ENCODE peak calls at places on chromosomes 12 and 14, in four cellular contexts. W is K562, L is NB4, N is GM12878. M is an unnamed sample.

GRCh38 chr14:105292810-105293711 is 7.7 kb downstream of the BRF1 start:
- DNase-seq in W (no peak), L (peak), N (no peak), M (no peak)

GRCh38 chr14:55884819-55885218 is 233.4 kb upstream of the PELI2 start:
- DNase-seq in W (no peak), L (no peak), N (no peak), M (no peak)

GRCh38 chr14:79080040-79080439 is 909.9 kb downstream of the NRXN3 start:
- DNase-seq in W (no peak), L (no peak), N (no peak), M (no peak)

GRCh38 chr14:65850429-65851145 is 438.1 kb downstream of the FUT8 start:
- DNase-seq in W (no peak), L (no peak), N (no peak), M (no peak)

GRCh38 chr12:55666508-55666907 is 29.8 kb downstream of the OR10P1 start:
- DNase-seq in W (no peak), L (no peak), N (no peak), M (no peak)

GRCh38 chr12:116880817-116881324 is 370 bp downstream of the HRK start:
- DNase-seq in W (peak), L (peak), N (no peak), M (peak)

GRCh38 chr12:124459852-124460645 is 107.4 kb downstream of the NCOR2 start:
- DNase-seq in W (no peak), L (no peak), N (no peak), M (no peak)

GRCh38 chr14:69471916-69472315 is 12.6 kb upstream of the PLEKHD1 start:
- DNase-seq in W (no peak), L (no peak), N (no peak), M (no peak)

GRCh38 chr12:116454950-116455447 is 104.2 kb upstream of the MAP1LC3B2 start:
- DNase-seq in W (no peak), L (no peak), N (no peak), M (no peak)

GRCh38 chr12:2268478-2269286 is 215.9 kb downstream of the CACNA1C start:
- DNase-seq in W (no peak), L (no peak), N (no peak), M (no peak)

GRCh38 chr12:67698711-67699603 is 50.4 kb downstream of the DYRK2 start:
- DNase-seq in W (no peak), L (peak), N (peak), M (no peak)

GRCh38 chr14:91732859-91733477 is 1.1 kb upstream of the CATSPERB start:
- DNase-seq in W (no peak), L (no peak), N (no peak), M (no peak)

GRCh38 chr12:120085920-120086319 is 30.6 kb downstream of the RAB35 start:
- DNase-seq in W (no peak), L (no peak), N (no peak), M (no peak)

GRCh38 chr12:99192489-99192888 is 455.1 kb upstream of the GARIN6 start:
- DNase-seq in W (no peak), L (no peak), N (no peak), M (no peak)

GRCh38 chr14:50020184-50020583 is 96.2 kb downstream of the VCPKMT start:
- DNase-seq in W (no peak), L (no peak), N (no peak), M (no peak)

GRCh38 chr12:30792648-30793499 is 38.1 kb upstream of the CAPRIN2 start:
- DNase-seq in W (no peak), L (no peak), N (no peak), M (peak)

GRCh38 chr12:94379479-94380113 is 80.1 kb downstream of the CEP83 start:
- DNase-seq in W (no peak), L (no peak), N (no peak), M (peak)

GRCh38 chr12:71652656-71653055 is 11.0 kb downstream of the ZFC3H1 start:
- DNase-seq in W (no peak), L (no peak), N (no peak), M (no peak)

GRCh38 chr12:1534708-1535107 is 59.7 kb downstream of the FBXL14 start:
- DNase-seq in W (no peak), L (peak), N (peak), M (no peak)

GRCh38 chr14:68637106-68638021 is 155.5 kb downstream of the ZFP36L1 start:
- DNase-seq in W (no peak), L (no peak), N (no peak), M (no peak)

GRCh38 chr14:102341566-102341965 is 21.1 kb downstream of the CINP start:
- DNase-seq in W (no peak), L (no peak), N (no peak), M (no peak)

GRCh38 chr12:106245767-106246166 is 2.1 kb downstream of the CKAP4 start:
- DNase-seq in W (no peak), L (no peak), N (no peak), M (no peak)

GRCh38 chr14:74569826-74570591 is 42.0 kb downstream of the LTBP2 start:
- DNase-seq in W (no peak), L (no peak), N (no peak), M (peak)

GRCh38 chr12:47017901-47018479 is 61.4 kb upstream of the PCED1B start:
- DNase-seq in W (no peak), L (no peak), N (no peak), M (no peak)

GRCh38 chr12:93683410-93683809 is 6.2 kb downstream of the CRADD start:
- DNase-seq in W (no peak), L (no peak), N (no peak), M (no peak)

GRCh38 chr14:63770187-63770807 is 42.4 kb upstream of the SGPP1 start:
- DNase-seq in W (peak), L (peak), N (no peak), M (peak)

GRCh38 chr12:57611810-57612710 is 825 bp downstream of the ARHGEF25 start:
- DNase-seq in W (no peak), L (no peak), N (no peak), M (no peak)

GRCh38 chr14:61438497-61438859 is 117.1 kb downstream of the PRKCH start:
- DNase-seq in W (no peak), L (no peak), N (peak), M (no peak)

GRCh38 chr12:73240110-73240509 is 967.9 kb downstream of the TRHDE start:
- DNase-seq in W (no peak), L (no peak), N (no peak), M (no peak)

GRCh38 chr12:10276774-10277173 is 30.9 kb upstream of the KLRD1 start:
- DNase-seq in W (no peak), L (no peak), N (no peak), M (no peak)

GRCh38 chr12:117926391-117926899 is 42.3 kb downstream of the KSR2 start:
- DNase-seq in W (no peak), L (no peak), N (no peak), M (no peak)

GRCh38 chr12:53579545-53579955 is 46.6 kb downstream of the ATF7 start:
- DNase-seq in W (no peak), L (peak), N (peak), M (no peak)

DNA sequence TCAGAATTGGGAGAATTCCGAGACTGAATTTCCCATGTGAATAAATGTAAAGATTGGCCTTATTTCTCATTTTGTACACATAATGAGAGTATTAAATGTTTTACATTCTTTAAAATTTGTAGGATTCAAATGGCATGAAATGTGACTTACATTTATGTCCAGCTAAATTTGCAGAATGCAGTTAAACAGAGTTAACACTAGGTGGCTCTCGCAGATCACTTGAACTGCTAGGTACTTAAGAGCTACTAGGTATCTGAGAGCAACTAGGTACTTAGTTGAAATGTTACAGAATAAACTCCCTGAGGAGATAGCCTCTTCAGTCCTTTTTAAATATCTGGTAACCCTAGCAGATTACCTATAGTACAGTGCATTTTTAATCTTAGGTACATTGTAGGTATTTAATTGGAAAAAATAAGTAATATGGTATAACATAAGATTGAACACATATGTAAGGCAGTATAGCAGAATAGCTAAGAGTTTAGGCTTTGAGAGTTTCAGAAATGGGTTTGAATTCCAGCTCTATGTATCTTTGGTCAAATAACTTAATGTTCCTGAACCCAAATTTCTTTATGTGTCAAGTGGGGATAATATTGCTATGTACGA is 73.8 kb downstream of the KIAA0586 start:
- DNase-seq in W (peak), L (peak), N (peak), M (peak)
- TF ChIP-seq MAX in W (no peak), L (no peak), N (no peak), M (no peak)

GRCh38 chr12:4274396-4274959 is 916 bp downstream of the CCND2 start:
- DNase-seq in W (no peak), L (peak), N (no peak), M (no peak)

GRCh38 chr12:4274960-4275868 is 1.7 kb downstream of the CCND2 start:
- DNase-seq in W (peak), L (peak), N (no peak), M (no peak)

GRCh38 chr12:4272014-4272975 is 1.3 kb upstream of the CCND2 start:
- DNase-seq in W (peak), L (peak), N (peak), M (no peak)

GRCh38 chr12:4272976-4273650 is 449 bp upstream of the CCND2 start:
- DNase-seq in W (peak), L (peak), N (no peak), M (no peak)

DNA sequence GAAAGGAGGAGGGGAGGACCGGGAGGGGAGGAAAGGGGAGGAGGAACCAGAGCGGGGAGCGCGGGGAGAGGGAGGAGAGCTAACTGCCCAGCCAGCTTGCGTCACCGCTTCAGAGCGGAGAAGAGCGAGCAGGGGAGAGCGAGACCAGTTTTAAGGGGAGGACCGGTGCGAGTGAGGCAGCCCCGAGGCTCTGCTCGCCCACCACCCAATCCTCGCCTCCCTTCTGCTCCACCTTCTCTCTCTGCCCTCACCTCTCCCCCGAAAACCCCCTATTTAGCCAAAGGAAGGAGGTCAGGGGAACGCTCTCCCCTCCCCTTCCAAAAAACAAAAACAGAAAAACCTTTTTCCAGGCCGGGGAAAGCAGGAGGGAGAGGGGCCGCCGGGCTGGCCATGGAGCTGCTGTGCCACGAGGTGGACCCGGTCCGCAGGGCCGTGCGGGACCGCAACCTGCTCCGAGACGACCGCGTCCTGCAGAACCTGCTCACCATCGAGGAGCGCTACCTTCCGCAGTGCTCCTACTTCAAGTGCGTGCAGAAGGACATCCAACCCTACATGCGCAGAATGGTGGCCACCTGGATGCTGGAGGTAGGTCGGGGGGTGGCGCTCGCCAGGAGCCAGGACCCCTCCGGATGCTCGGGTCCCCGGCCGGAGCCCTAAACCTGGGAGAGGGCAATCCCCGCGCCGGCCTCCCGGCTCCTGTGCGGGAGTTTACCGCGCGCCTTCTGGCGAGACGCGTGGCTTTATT is at the start of gene CCND2:
- DNase-seq in W (peak), L (peak), N (peak), M (no peak)
- TF ChIP-seq POLR2A in W (peak), L (peak), N (peak), M (no peak)

GRCh38 chr12:19129486-19130223 is at the start of gene PLEKHA5:
- DNase-seq in W (peak), L (peak), N (no peak), M (peak)
- TF ChIP-seq MAX in W (no peak), L (no peak), N (no peak), M (peak)

GRCh38 chr14:75985618-75986438 is at the start of gene IFT43:
- DNase-seq in W (peak), L (peak), N (no peak), M (no peak)
- TF ChIP-seq POLR2A in W (no peak), L (no peak), N (peak), M (no peak)

GRCh38 chr14:100408350-100409015 is 85.3 kb downstream of the SLC25A47 start:
- DNase-seq in W (peak), L (peak), N (no peak), M (no peak)

GRCh38 chr14:100405752-100406455 is 82.8 kb downstream of the SLC25A47 start:
- DNase-seq in W (no peak), L (no peak), N (no peak), M (no peak)

GRCh38 chr14:100407376-100408102 is 84.4 kb downstream of the SLC25A47 start:
- DNase-seq in W (no peak), L (no peak), N (no peak), M (no peak)

GRCh38 chr14:100404419-100404818 is 81.3 kb downstream of the SLC25A47 start:
- DNase-seq in W (peak), L (no peak), N (no peak), M (no peak)

GRCh38 chr14:100406505-100407131 is 83.5 kb downstream of the SLC25A47 start:
- DNase-seq in W (peak), L (peak), N (no peak), M (peak)
- TF ChIP-seq MAX in W (peak), L (peak), N (no peak), M (peak)

DNA sequence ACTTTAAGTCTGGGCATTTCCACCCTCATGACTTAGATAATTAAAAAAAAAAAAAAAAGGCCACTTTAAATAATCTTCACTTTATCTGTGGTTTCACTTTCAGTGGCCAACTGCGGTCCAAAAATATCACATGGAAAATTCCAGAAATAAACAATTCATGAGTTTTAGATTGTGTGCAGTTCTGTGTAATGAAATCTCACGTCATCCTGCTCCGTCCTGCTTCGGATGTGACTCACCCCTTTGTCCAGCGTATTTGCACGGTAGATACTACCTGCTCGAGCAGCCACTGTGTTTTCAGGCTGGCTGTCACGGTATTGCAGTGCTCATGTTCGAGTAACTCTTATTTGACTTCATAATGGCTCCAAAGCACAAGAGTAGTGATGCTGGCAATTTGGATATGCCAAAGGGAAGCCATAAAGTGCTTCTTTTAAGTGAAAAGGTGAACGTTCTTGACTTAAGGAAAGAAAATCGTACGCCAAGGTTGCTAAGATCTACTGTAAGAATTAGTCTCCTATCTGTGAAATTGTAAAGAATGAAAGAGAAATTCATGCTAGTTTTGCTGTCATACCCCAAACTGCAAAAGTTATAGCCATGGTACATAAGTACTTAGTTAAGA is 2.4 kb downstream of the E2F7 start:
- DNase-seq in W (peak), L (no peak), N (peak), M (no peak)
- TF ChIP-seq POLR2A in W (no peak), L (no peak), N (peak), M (no peak)